ENCODE peak calls at places on chromosomes 5 and 9, in four cellular contexts. H is pancreas, B is activated B cell treated with CpG ODN at 0.5 μM for 24 hours, Z is fibroblast of lung. Q is an unnamed sample.

GRCh38 chr5:132754947-132755346 is 7.7 kb downstream of the CCNI2 start:
- DNase-seq in H (no peak), B (no peak), Z (peak; percentile 59), Q (no peak)

GRCh38 chr5:180340856-180341255 is 12.3 kb downstream of the GFPT2 start:
- DNase-seq in H (no peak), B (no peak), Z (peak; percentile 32), Q (no peak)

GRCh38 chr5:134526483-134527155 is 1.1 kb downstream of the JADE2 start:
- DNase-seq in H (peak; percentile 92), B (peak; percentile 71), Z (no peak), Q (no peak)

GRCh38 chr9:134188421-134189166 is 24.2 kb upstream of the RNU6ATAC start:
- DNase-seq in H (no peak), B (no peak), Z (no peak), Q (no peak)

GRCh38 chr5:24170026-24170425 is 474.8 kb downstream of the CDH10 start:
- DNase-seq in H (no peak), B (no peak), Z (peak; percentile 1), Q (no peak)

GRCh38 chr5:154831451-154831850 is 19.0 kb downstream of the FAXDC2 start:
- DNase-seq in H (no peak), B (no peak), Z (no peak), Q (no peak)

GRCh38 chr9:95305770-95306492 is 11.6 kb downstream of the FANCC start:
- DNase-seq in H (no peak), B (no peak), Z (peak; percentile 50), Q (no peak)

GRCh38 chr5:31149072-31149471 is 44.4 kb upstream of the CDH6 start:
- DNase-seq in H (no peak), B (no peak), Z (peak; percentile 0), Q (no peak)

GRCh38 chr9:131420913-131421312 is 27.0 kb downstream of the PRRC2B start:
- DNase-seq in H (no peak), B (no peak), Z (peak; percentile 63), Q (no peak)

GRCh38 chr9:93207326-93207814 is 23.4 kb downstream of the WNK2 start:
- DNase-seq in H (no peak), B (no peak), Z (peak; percentile 51), Q (no peak)

GRCh38 chr9:68489636-68490035 is 51.0 kb downstream of the TMEM252 start:
- DNase-seq in H (no peak), B (no peak), Z (peak; percentile 54), Q (no peak)

GRCh38 chr5:119708076-119708790 is 78.9 kb downstream of the FAM170A start:
- DNase-seq in H (peak; percentile 19), B (no peak), Z (no peak), Q (no peak)

GRCh38 chr5:155728146-155728856 is 598.7 kb upstream of the SGCD start:
- DNase-seq in H (peak; percentile 84), B (no peak), Z (peak; percentile 15), Q (no peak)

GRCh38 chr9:137461663-137462395 is 2.7 kb upstream of the NSMF start:
- DNase-seq in H (peak; percentile 81), B (peak; percentile 75), Z (peak; percentile 37), Q (peak; percentile 85)

GRCh38 chr5:171724771-171725609 is 60.6 kb upstream of the SMIM23 start:
- DNase-seq in H (no peak), B (no peak), Z (no peak), Q (no peak)

GRCh38 chr5:127634007-127634406 is 14.9 kb upstream of the CTXN3 start:
- DNase-seq in H (no peak), B (no peak), Z (peak; percentile 12), Q (no peak)

GRCh38 chr9:16039103-16039987 is 486.5 kb downstream of the CCDC171 start:
- DNase-seq in H (no peak), B (no peak), Z (peak; percentile 47), Q (no peak)

GRCh38 chr5:173138707-173139106 is 5.6 kb upstream of the BNIP1 start:
- DNase-seq in H (no peak), B (no peak), Z (no peak), Q (no peak)

GRCh38 chr5:35926389-35927051 is 11.9 kb downstream of the CAPSL start:
- DNase-seq in H (no peak), B (no peak), Z (peak; percentile 65), Q (no peak)

GRCh38 chr9:27413507-27414214 is 110.4 kb upstream of the IFNK start:
- DNase-seq in H (no peak), B (no peak), Z (peak; percentile 45), Q (no peak)

GRCh38 chr9:94950733-94951590 is 224.5 kb downstream of the AOPEP start:
- DNase-seq in H (no peak), B (no peak), Z (peak; percentile 42), Q (no peak)

GRCh38 chr5:61245936-61246335 is 83.7 kb upstream of the SMIM15 start:
- DNase-seq in H (no peak), B (no peak), Z (no peak), Q (no peak)

GRCh38 chr5:96072791-96073165 is 111.1 kb upstream of the ELL2 start:
- DNase-seq in H (no peak), B (no peak), Z (no peak), Q (no peak)

GRCh38 chr5:80686757-80687156 is 32.0 kb upstream of the DHFR start:
- DNase-seq in H (no peak), B (no peak), Z (peak; percentile 52), Q (no peak)

GRCh38 chr9:27387722-27388121 is 90.8 kb upstream of the EQTN start:
- DNase-seq in H (no peak), B (no peak), Z (no peak), Q (no peak)

GRCh38 chr9:138115506-138115905 is 237.9 kb downstream of the CACNA1B start:
- DNase-seq in H (no peak), B (no peak), Z (no peak), Q (no peak)

GRCh38 chr5:162230348-162230747 is 162.8 kb downstream of the GABRG2 start:
- DNase-seq in H (no peak), B (no peak), Z (no peak), Q (no peak)

GRCh38 chr5:159156839-159157238 is 52.5 kb downstream of the RNF145 start:
- DNase-seq in H (no peak), B (no peak), Z (peak; percentile 85), Q (no peak)

GRCh38 chr9:129757045-129757444 is 4.2 kb upstream of the PTGES start:
- DNase-seq in H (no peak), B (no peak), Z (no peak), Q (peak; percentile 83)

GRCh38 chr9:9914174-9914573 is 698.6 kb downstream of the PTPRD start:
- DNase-seq in H (no peak), B (no peak), Z (no peak), Q (no peak)
- TF ChIP-seq CTCF in H (no peak), B (no peak), Z (no peak), Q (no peak)

DNA sequence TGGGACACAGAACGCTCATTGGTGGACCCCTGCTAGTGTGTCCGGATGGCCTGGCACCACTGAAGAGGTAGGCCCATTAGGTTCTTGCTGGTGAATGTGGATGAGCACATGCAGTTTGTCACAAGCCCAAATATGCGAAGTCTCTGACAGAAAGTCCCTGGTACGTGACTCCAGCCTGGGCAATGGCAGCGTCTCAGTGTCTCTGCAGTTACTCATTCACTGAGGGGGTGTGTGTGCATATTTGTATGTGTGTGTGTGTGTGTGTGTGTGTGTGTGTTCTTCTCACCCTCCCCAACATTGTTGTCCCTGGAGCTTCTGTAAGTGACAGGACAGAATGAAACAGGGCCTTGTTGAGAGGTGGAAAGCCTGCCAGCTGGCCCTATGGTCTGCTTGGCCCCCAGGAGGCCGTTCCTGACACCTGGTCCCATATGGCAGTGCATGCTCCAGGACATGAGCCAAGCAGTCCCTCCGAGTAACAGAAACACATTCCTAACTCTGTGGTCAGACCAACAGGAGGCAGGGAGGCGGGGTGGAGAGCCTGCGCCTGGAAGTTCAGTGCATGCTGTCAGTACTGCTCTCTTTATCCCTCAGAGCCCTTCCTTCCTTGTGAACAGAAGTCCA is 169.9 kb downstream of the SLC28A3 start:
- DNase-seq in H (peak; percentile 81), B (no peak), Z (peak; percentile 98), Q (no peak)
- TF ChIP-seq CTCF in H (no peak), B (no peak), Z (no peak), Q (no peak)

GRCh38 chr5:1004598-1005361 is 3.8 kb upstream of the NKD2 start:
- DNase-seq in H (peak; percentile 87), B (peak; percentile 31), Z (no peak), Q (peak; percentile 45)
- TF ChIP-seq CTCF in H (no peak), B (no peak), Z (no peak), Q (peak; percentile 43)

GRCh38 chr5:131363811-131364506 is 100.1 kb downstream of the CDC42SE2 start:
- DNase-seq in H (no peak), B (no peak), Z (no peak), Q (no peak)

GRCh38 chr5:131368866-131369265 is 105.0 kb downstream of the CDC42SE2 start:
- DNase-seq in H (no peak), B (no peak), Z (no peak), Q (no peak)

GRCh38 chr5:131366428-131366827 is 102.6 kb downstream of the CDC42SE2 start:
- DNase-seq in H (no peak), B (no peak), Z (peak; percentile 24), Q (no peak)

GRCh38 chr5:131364507-131365050 is 100.7 kb downstream of the CDC42SE2 start:
- DNase-seq in H (no peak), B (no peak), Z (no peak), Q (no peak)

GRCh38 chr5:131367219-131367860 is 103.5 kb downstream of the CDC42SE2 start:
- DNase-seq in H (no peak), B (no peak), Z (peak; percentile 7), Q (no peak)
- TF ChIP-seq CTCF in H (no peak), B (no peak), Z (no peak), Q (no peak)

Q was measured in CD14-positive monocyte.